ENCODE peak calls at places on chromosomes 7 and 10, in five cellular contexts. Q is psoas muscle; U is left ventricle myocardium inferior; P is activated CD8-positive, alpha-beta T cell treated with anti-CD3 and anti-CD28 coated beads for 36 hours; R is osteocyte. F is an unnamed sample.

GRCh38 chr7:47480576-47481538 is 101.1 kb downstream of the TNS3 start:
- DNase-seq in Q (no peak), U (no peak), P (peak), R (no peak), F (no peak)

GRCh38 chr10:120975072-120975910 is 124.1 kb downstream of the WDR11 start:
- DNase-seq in Q (no peak), U (no peak), P (no peak), R (no peak), F (no peak)

GRCh38 chr10:43355749-43356371 is 15.6 kb upstream of the FXYD4 start:
- DNase-seq in Q (no peak), U (no peak), P (peak), R (no peak), F (no peak)

GRCh38 chr10:47030191-47030698 is 119.0 kb downstream of the PTPN20 start:
- DNase-seq in Q (peak), U (no peak), P (no peak), R (peak), F (no peak)

GRCh38 chr7:33196194-33196593 is 66.8 kb downstream of the BBS9 start:
- DNase-seq in Q (no peak), U (no peak), P (no peak), R (no peak), F (peak)

GRCh38 chr7:137992738-137993394 is 9.0 kb downstream of the CREB3L2 start:
- DNase-seq in Q (peak), U (peak), P (peak), R (no peak), F (peak)

GRCh38 chr7:43142703-43143102 is 30.3 kb downstream of the HECW1 start:
- DNase-seq in Q (no peak), U (no peak), P (no peak), R (no peak), F (no peak)

GRCh38 chr7:12317675-12318074 is 86.0 kb downstream of the VWDE start:
- DNase-seq in Q (no peak), U (no peak), P (no peak), R (no peak), F (no peak)

GRCh38 chr10:30637881-30638467 is 8.4 kb upstream of the LYZL2 start:
- DNase-seq in Q (no peak), U (no peak), P (peak), R (no peak), F (peak)

GRCh38 chr10:61779950-61780659 is 117.4 kb downstream of the CABCOCO1 start:
- DNase-seq in Q (peak), U (no peak), P (peak), R (no peak), F (peak)

GRCh38 chr7:16604054-16604453 is 41.5 kb downstream of the ANKMY2 start:
- DNase-seq in Q (no peak), U (no peak), P (no peak), R (no peak), F (peak)

GRCh38 chr10:118966131-118967125 is 63.1 kb upstream of the NANOS1 start:
- DNase-seq in Q (no peak), U (peak), P (no peak), R (no peak), F (no peak)

GRCh38 chr7:131624536-131624935 is 68.1 kb upstream of the PODXL start:
- DNase-seq in Q (no peak), U (no peak), P (no peak), R (no peak), F (no peak)

GRCh38 chr7:133344275-133344674 is 91.4 kb downstream of the EXOC4 start:
- DNase-seq in Q (no peak), U (no peak), P (no peak), R (no peak), F (peak)

GRCh38 chr10:125392140-125392539 is 231.8 kb upstream of the CTBP2 start:
- DNase-seq in Q (no peak), U (no peak), P (no peak), R (no peak), F (no peak)

GRCh38 chr10:78727251-78727650 is 341.5 kb upstream of the ZMIZ1 start:
- DNase-seq in Q (no peak), U (no peak), P (no peak), R (no peak), F (no peak)

GRCh38 chr7:39288303-39288702 is 277.9 kb upstream of the YAE1 start:
- DNase-seq in Q (no peak), U (no peak), P (no peak), R (no peak), F (no peak)

GRCh38 chr7:37942934-37943610 is 22.6 kb downstream of the EPDR1 start:
- DNase-seq in Q (peak), U (peak), P (no peak), R (no peak), F (peak)

GRCh38 chr10:112446055-112446854 is 459 bp downstream of the ZDHHC6 start:
- DNase-seq in Q (no peak), U (no peak), P (peak), R (no peak), F (peak)

GRCh38 chr10:114346176-114347031 is 57.9 kb downstream of the AFAP1L2 start:
- DNase-seq in Q (no peak), U (no peak), P (no peak), R (no peak), F (no peak)

GRCh38 chr7:81810448-81811155 is 40.8 kb upstream of the HGF start:
- DNase-seq in Q (no peak), U (no peak), P (no peak), R (no peak), F (no peak)

GRCh38 chr7:284762-285722 is 4.9 kb upstream of the FOXL3 start:
- DNase-seq in Q (no peak), U (no peak), P (no peak), R (no peak), F (no peak)

GRCh38 chr7:104908636-104909035 is 105.4 kb upstream of the KMT2E start:
- DNase-seq in Q (no peak), U (no peak), P (no peak), R (no peak), F (no peak)

GRCh38 chr10:76902949-76903348 is 734.7 kb downstream of the KCNMA1 start:
- DNase-seq in Q (no peak), U (peak), P (peak), R (no peak), F (peak)

GRCh38 chr7:70693300-70693689 is 438.6 kb upstream of the GALNT17 start:
- DNase-seq in Q (peak), U (no peak), P (no peak), R (no peak), F (peak)

GRCh38 chr7:142459557-142459963 is 201.7 kb upstream of the PRSS58 start:
- DNase-seq in Q (no peak), U (no peak), P (peak), R (peak), F (peak)

GRCh38 chr7:16891338-16891737 is 9.6 kb upstream of the AGR3 start:
- DNase-seq in Q (no peak), U (no peak), P (peak), R (no peak), F (peak)

GRCh38 chr7:100107890-100108289 is 6.4 kb downstream of the AP4M1 start:
- DNase-seq in Q (no peak), U (no peak), P (no peak), R (no peak), F (no peak)

GRCh38 chr10:73837072-73837471 is 25.7 kb upstream of the NDST2 start:
- DNase-seq in Q (no peak), U (no peak), P (no peak), R (no peak), F (peak)

GRCh38 chr7:132492841-132493445 is 83.3 kb downstream of the PLXNA4 start:
- DNase-seq in Q (no peak), U (no peak), P (no peak), R (no peak), F (no peak)

GRCh38 chr7:107471292-107472070 is 1.6 kb downstream of the GPR22 start:
- DNase-seq in Q (no peak), U (no peak), P (no peak), R (no peak), F (no peak)
- TF ChIP-seq CTCF in Q (no peak), U (peak), P (no peak), R (no peak), F (no peak)

GRCh38 chr7:13990984-13991790 is 1.7 kb upstream of the ETV1 start:
- DNase-seq in Q (peak), U (peak), P (peak), R (peak), F (peak)
- TF ChIP-seq CTCF in Q (no peak), U (peak), P (no peak), R (peak), F (no peak)

DNA sequence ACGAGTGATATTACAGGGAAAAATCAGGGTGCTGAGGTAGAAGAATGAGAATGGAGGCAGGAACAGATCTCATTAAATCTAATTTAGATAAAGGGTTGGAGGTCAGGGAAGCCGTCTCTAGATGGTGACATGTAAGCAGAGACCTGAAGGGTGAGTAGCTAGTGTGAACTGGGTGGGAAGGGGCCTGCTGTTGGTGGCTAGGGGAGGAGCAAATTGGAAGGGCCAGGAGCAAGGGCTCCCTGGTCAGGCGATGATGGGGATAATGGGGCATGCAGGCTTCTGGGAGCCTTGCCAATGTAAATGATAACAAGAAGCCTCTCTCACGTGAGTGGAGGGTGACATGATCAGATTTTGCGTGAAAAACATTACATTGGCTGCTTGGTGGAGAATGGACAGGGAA is 76.3 kb downstream of the WDFY4 start:
- DNase-seq in Q (no peak), U (no peak), P (no peak), R (peak), F (no peak)
- TF ChIP-seq CTCF in Q (no peak), U (no peak), P (no peak), R (no peak), F (no peak)

GRCh38 chr7:117010375-117011133 is 57.3 kb downstream of the ST7 start:
- DNase-seq in Q (no peak), U (no peak), P (peak), R (no peak), F (no peak)

GRCh38 chr7:117009705-117010361 is 56.5 kb downstream of the ST7 start:
- DNase-seq in Q (no peak), U (no peak), P (no peak), R (no peak), F (no peak)

GRCh38 chr7:117011419-117012260 is 58.3 kb downstream of the ST7 start:
- DNase-seq in Q (no peak), U (no peak), P (no peak), R (no peak), F (no peak)

GRCh38 chr7:117007285-117007684 is 54.0 kb downstream of the ST7 start:
- DNase-seq in Q (no peak), U (no peak), P (no peak), R (no peak), F (no peak)

DNA sequence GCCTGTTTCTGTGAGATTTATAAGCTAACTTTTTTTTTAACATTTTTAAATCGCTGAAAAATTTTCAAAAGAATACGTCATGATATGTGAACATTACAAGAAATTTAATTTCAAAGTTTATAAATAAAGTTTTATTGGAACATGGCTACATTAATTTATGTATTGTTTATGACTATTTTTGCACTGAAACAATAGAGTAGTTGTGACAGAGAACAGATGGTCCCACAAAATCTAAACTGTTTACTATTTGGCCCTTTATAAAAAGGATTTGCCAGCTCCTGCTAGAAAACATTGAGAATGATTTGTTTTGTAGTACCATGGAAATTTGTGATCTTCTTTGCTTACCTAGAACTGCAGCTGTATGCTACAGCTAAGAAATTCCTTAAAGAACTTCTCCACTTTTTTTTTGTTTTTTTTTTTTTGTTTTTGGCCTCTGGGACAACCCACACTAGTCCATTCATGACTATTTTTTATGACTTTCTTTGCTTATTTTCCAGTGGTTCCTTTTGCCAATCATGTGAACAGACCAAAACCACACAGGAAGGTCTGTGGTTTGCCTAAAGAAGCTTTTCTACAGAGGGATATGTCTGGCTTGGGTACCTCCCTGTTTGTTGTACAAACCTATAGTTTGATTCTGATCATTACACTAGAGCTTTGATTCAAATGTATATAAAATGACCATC is 55.7 kb downstream of the ST7 start:
- DNase-seq in Q (no peak), U (no peak), P (peak), R (no peak), F (peak)
- TF ChIP-seq CTCF in Q (no peak), U (no peak), P (no peak), R (no peak), F (no peak)

DNA sequence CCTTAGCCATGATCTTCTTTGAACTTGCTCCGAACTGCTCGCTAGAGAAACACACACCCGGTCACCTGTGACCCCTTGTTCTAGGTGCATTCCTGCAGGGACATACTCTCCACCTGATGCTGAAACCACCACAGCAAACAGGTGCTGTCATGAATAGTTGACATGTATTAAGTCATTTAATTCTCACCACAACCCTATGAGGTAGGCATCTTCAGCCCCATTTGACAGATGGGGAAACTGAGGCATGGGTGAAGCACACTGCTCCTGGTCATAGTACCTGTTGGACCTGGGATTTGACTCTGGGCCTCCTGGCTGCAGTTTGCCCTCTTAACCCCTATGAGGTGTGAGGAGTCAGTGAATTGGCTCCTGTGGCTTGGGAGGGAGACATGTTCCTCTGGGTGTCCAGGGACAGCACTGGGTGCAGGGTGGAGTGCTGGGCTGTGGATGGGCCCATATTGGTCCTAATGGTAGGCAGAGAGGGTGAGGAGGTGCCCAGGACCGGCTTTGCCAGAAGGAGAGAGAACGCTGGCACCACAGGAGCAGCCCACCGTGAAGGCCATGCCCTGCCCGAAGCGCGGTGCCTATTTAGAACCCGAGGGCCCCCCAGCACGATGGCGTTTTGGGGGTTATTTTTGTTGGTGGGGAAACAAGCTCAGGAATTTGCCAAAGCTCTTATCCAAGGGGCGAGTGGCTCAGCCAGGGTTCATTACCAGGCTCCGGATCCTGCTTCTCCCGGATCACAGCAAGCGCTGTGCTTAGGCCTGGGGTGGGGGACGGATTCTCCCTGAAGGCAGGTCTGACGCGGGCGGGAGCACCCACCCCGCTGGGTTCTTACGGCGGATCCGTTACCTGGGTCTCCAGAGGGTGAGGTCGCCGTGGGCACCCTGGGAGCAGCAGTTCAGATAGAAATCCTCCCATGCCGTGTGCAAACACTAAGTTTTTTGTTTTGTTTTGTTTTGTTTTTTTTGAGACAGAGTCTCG is 52.3 kb downstream of the GLRX3 start:
- DNase-seq in Q (no peak), U (no peak), P (no peak), R (no peak), F (no peak)
- TF ChIP-seq CTCF in Q (no peak), U (no peak), P (no peak), R (no peak), F (no peak)

GRCh38 chr7:44847509-44847919 is 373 bp downstream of the H2AZ2 start:
- DNase-seq in Q (peak), U (peak), P (peak), R (peak), F (peak)

GRCh38 chr7:44846816-44847508 is 925 bp downstream of the H2AZ2 start:
- DNase-seq in Q (no peak), U (no peak), P (no peak), R (no peak), F (no peak)

GRCh38 chr7:44845476-44845875 is 2.4 kb downstream of the H2AZ2 start:
- DNase-seq in Q (no peak), U (no peak), P (no peak), R (no peak), F (no peak)

GRCh38 chr7:44849277-44850210 is 1.7 kb upstream of the H2AZ2 start:
- DNase-seq in Q (no peak), U (no peak), P (no peak), R (no peak), F (peak)

GRCh38 chr7:44847920-44848634 is at the start of gene H2AZ2:
- DNase-seq in Q (peak), U (peak), P (peak), R (peak), F (peak)
- TF ChIP-seq CTCF in Q (no peak), U (no peak), P (peak), R (no peak), F (no peak)

F was measured in fibroblast of pulmonary artery.